ENCODE peak calls at places on chromosomes 11 and 22, in four cellular contexts. X, G, Z and T are unnamed samples.

GRCh38 chr11:1877211-1878133 is 14.2 kb downstream of the PRR33 start:
- DNase-seq in X (no peak), Z (peak), G (no peak), T (no peak)

GRCh38 chr11:76260296-76260695 is 54.0 kb upstream of the WNT11 start:
- DNase-seq in Z (no peak), X (no peak), G (no peak), T (no peak)

GRCh38 chr22:34057726-34058125 is 137.4 kb upstream of the LARGE1 start:
- DNase-seq in G (no peak), X (no peak), Z (no peak), T (no peak)

GRCh38 chr22:23904855-23905254 is 10.7 kb downstream of the MIF start:
- DNase-seq in X (no peak), G (no peak), Z (no peak), T (peak)

GRCh38 chr11:14022251-14022650 is 59.7 kb downstream of the SPON1 start:
- DNase-seq in G (no peak), Z (no peak), X (no peak), T (no peak)

GRCh38 chr11:128496684-128497056 is 90.7 kb downstream of the ETS1 start:
- DNase-seq in G (peak), Z (no peak), X (no peak), T (no peak)

GRCh38 chr11:129280027-129280811 is 88.1 kb upstream of the ARHGAP32 start:
- DNase-seq in Z (peak), X (no peak), G (no peak), T (no peak)

GRCh38 chr11:98107736-98108135 is 913.0 kb upstream of the CNTN5 start:
- DNase-seq in X (no peak), Z (no peak), G (no peak), T (no peak)

GRCh38 chr11:60982184-60982583 is 10.7 kb downstream of the CD6 start:
- DNase-seq in G (no peak), X (no peak), Z (no peak), T (no peak)

GRCh38 chr22:38136607-38137006 is 26.1 kb upstream of the BAIAP2L2 start:
- DNase-seq in G (no peak), Z (no peak), X (no peak), T (no peak)

GRCh38 chr22:30253205-30253852 is 6.8 kb upstream of the LIF start:
- DNase-seq in X (no peak), G (no peak), Z (peak), T (peak)

GRCh38 chr11:76666408-76666807 is 4.1 kb downstream of the LRRC32 start:
- DNase-seq in Z (no peak), X (no peak), G (no peak), T (no peak)

GRCh38 chr22:26576026-26576680 is 13.8 kb downstream of the TPST2 start:
- DNase-seq in Z (no peak), G (no peak), X (no peak), T (no peak)

GRCh38 chr22:24437820-24438328 is 10.5 kb downstream of the ADORA2A start:
- DNase-seq in G (no peak), X (no peak), Z (peak), T (no peak)

GRCh38 chr11:45369294-45369693 is 83.2 kb upstream of the SYT13 start:
- DNase-seq in G (no peak), X (no peak), Z (no peak), T (no peak)

GRCh38 chr22:29218758-29219408 is 13.2 kb downstream of the EMID1 start:
- DNase-seq in G (no peak), Z (no peak), X (no peak), T (no peak)

GRCh38 chr22:26453812-26454500 is 24.9 kb downstream of the ASPHD2 start:
- DNase-seq in Z (no peak), G (no peak), X (peak), T (no peak)

GRCh38 chr11:116661056-116661455 is 111.7 kb downstream of the BUD13 start:
- DNase-seq in Z (no peak), X (no peak), G (no peak), T (no peak)

GRCh38 chr11:19422257-19422656 is 181.5 kb upstream of the E2F8 start:
- DNase-seq in G (no peak), Z (no peak), X (no peak), T (no peak)

GRCh38 chr11:30560345-30561106 is 25.6 kb downstream of the MPPED2 start:
- DNase-seq in X (no peak), G (no peak), Z (no peak), T (no peak)